ENCODE peak calls at places on chromosomes 6 and 20, in nine cellular contexts. C, R, P, E, O, L, A, Q and I are unnamed samples.

GRCh38 chr6:162198072-162198471 is 529.5 kb downstream of the PRKN start:
- DNase-seq in C (no peak), R (no peak), P (no peak), E (no peak), O (no peak), L (no peak), A (no peak), Q (no peak), I (no peak)

GRCh38 chr6:52522655-52523054 is 54.2 kb downstream of the TRAM2 start:
- DNase-seq in C (no peak), R (no peak), P (no peak), E (no peak), O (no peak), L (no peak), A (no peak), Q (no peak), I (no peak)

GRCh38 chr6:20402181-20403079 is 751 bp downstream of the E2F3 start:
- DNase-seq in C (peak), R (peak), P (no peak), E (peak), O (peak), L (no peak), A (peak), Q (peak), I (no peak)

GRCh38 chr6:34145161-34146020 is 496 bp downstream of the GRM4 start:
- DNase-seq in C (peak), R (no peak), P (no peak), E (no peak), O (no peak), L (no peak), A (peak), Q (peak), I (peak)

GRCh38 chr6:87848616-87849015 is 146.6 kb upstream of the AKIRIN2 start:
- DNase-seq in C (no peak), R (peak), P (no peak), E (no peak), O (peak), L (no peak), A (no peak), Q (no peak), I (no peak)

GRCh38 chr6:127266892-127267741 is 453 bp downstream of the RNF146 start:
- DNase-seq in C (peak), R (peak), P (no peak), E (peak), O (peak), L (peak), A (peak), Q (peak), I (peak)

GRCh38 chr6:25277401-25277800 is 1.8 kb upstream of the CARMIL1 start:
- DNase-seq in C (no peak), R (no peak), P (no peak), E (no peak), O (no peak), L (no peak), A (no peak), Q (no peak), I (no peak)

GRCh38 chr6:20747996-20748395 is 213.7 kb downstream of the CDKAL1 start:
- DNase-seq in C (no peak), R (no peak), P (no peak), E (no peak), O (no peak), L (no peak), A (no peak), Q (no peak), I (no peak)

GRCh38 chr20:5529331-5530142 is 212.8 kb upstream of the PROKR2 start:
- DNase-seq in C (peak), R (peak), P (peak), E (peak), O (peak), L (peak), A (peak), Q (peak), I (peak)

GRCh38 chr6:81531869-81532561 is 220.5 kb downstream of the TENT5A start:
- DNase-seq in C (no peak), R (no peak), P (peak), E (no peak), O (no peak), L (no peak), A (no peak), Q (no peak), I (no peak)

GRCh38 chr6:24855389-24856245 is 56.9 kb upstream of the ARMH2 start:
- DNase-seq in C (peak), R (peak), P (peak), E (peak), O (peak), L (peak), A (peak), Q (peak), I (peak)

GRCh38 chr6:108677357-108677756 is 116.6 kb downstream of the FOXO3 start:
- DNase-seq in C (no peak), R (no peak), P (no peak), E (no peak), O (no peak), L (no peak), A (no peak), Q (no peak), I (no peak)

GRCh38 chr20:48818481-48818987 is 9.3 kb downstream of the PREX1 start:
- DNase-seq in C (no peak), R (no peak), P (no peak), E (no peak), O (peak), L (peak), A (peak), Q (peak), I (no peak)

GRCh38 chr6:118350881-118351430 is 197.1 kb upstream of the PLN start:
- DNase-seq in C (no peak), R (no peak), P (no peak), E (no peak), O (no peak), L (no peak), A (no peak), Q (no peak), I (no peak)

GRCh38 chr6:118810420-118811027 is 83.4 kb upstream of the ASF1A start:
- DNase-seq in C (peak), R (no peak), P (no peak), E (no peak), O (peak), L (peak), A (peak), Q (peak), I (no peak)

GRCh38 chr6:56241106-56241812 is 6.1 kb downstream of the COL21A1 start:
- DNase-seq in C (no peak), R (no peak), P (no peak), E (no peak), O (no peak), L (no peak), A (no peak), Q (no peak), I (no peak)

GRCh38 chr6:12782136-12782535 is 65.6 kb downstream of the PHACTR1 start:
- DNase-seq in C (no peak), R (no peak), P (no peak), E (no peak), O (no peak), L (no peak), A (no peak), Q (no peak), I (no peak)

GRCh38 chr6:31079656-31080261 is 32.6 kb downstream of the C6orf15 start:
- DNase-seq in C (peak), R (peak), P (no peak), E (peak), O (peak), L (peak), A (peak), Q (peak), I (peak)

GRCh38 chr6:14619419-14619781 is 501.8 kb downstream of the CD83 start:
- DNase-seq in C (no peak), R (no peak), P (no peak), E (no peak), O (no peak), L (no peak), A (no peak), Q (no peak), I (no peak)

GRCh38 chr6:106530026-106530425 is 99.3 kb downstream of the RTN4IP1 start:
- DNase-seq in C (no peak), R (no peak), P (no peak), E (no peak), O (no peak), L (no peak), A (no peak), Q (no peak), I (no peak)

GRCh38 chr6:100186552-100186951 is 192.5 kb upstream of the MCHR2 start:
- DNase-seq in C (no peak), R (no peak), P (no peak), E (no peak), O (no peak), L (no peak), A (no peak), Q (no peak), I (no peak)

GRCh38 chr20:59735917-59736316 is 131.6 kb downstream of the PHACTR3 start:
- DNase-seq in C (no peak), R (peak), P (no peak), E (no peak), O (no peak), L (no peak), A (no peak), Q (no peak), I (no peak)

GRCh38 chr20:49775229-49775693 is 37.4 kb upstream of the SLC9A8 start:
- DNase-seq in C (no peak), R (no peak), P (no peak), E (peak), O (peak), L (no peak), A (no peak), Q (no peak), I (peak)

GRCh38 chr20:38805958-38806854 is 709 bp downstream of the PPP1R16B start:
- DNase-seq in C (peak), R (no peak), P (no peak), E (no peak), O (peak), L (peak), A (peak), Q (peak), I (peak)

GRCh38 chr6:150072201-150072600 is 3.3 kb upstream of the ULBP3 start:
- DNase-seq in C (no peak), R (peak), P (no peak), E (peak), O (peak), L (no peak), A (no peak), Q (peak), I (peak)

GRCh38 chr6:88983532-88983931 is 20.1 kb upstream of the RNGTT start:
- DNase-seq in C (no peak), R (peak), P (no peak), E (no peak), O (peak), L (no peak), A (no peak), Q (no peak), I (peak)

GRCh38 chr6:142285235-142286087 is 16.3 kb upstream of the ADGRG6 start:
- DNase-seq in C (no peak), R (no peak), P (no peak), E (no peak), O (no peak), L (no peak), A (no peak), Q (no peak), I (no peak)

GRCh38 chr6:142846883-142847287 is 98.1 kb downstream of the HIVEP2 start:
- DNase-seq in C (no peak), R (no peak), P (peak), E (no peak), O (no peak), L (no peak), A (no peak), Q (no peak), I (peak)

GRCh38 chr6:13358486-13358885 is 30.1 kb upstream of the TBC1D7 start:
- DNase-seq in C (no peak), R (peak), P (no peak), E (no peak), O (no peak), L (no peak), A (no peak), Q (no peak), I (no peak)

GRCh38 chr6:11393713-11394627 is 143.6 kb upstream of the TMEM170B start:
- DNase-seq in C (no peak), R (no peak), P (peak), E (no peak), O (no peak), L (no peak), A (no peak), Q (no peak), I (peak)

GRCh38 chr6:130365166-130366010 is 429 bp upstream of the TMEM200A start:
- DNase-seq in C (no peak), R (peak), P (no peak), E (no peak), O (peak), L (peak), A (no peak), Q (peak), I (peak)

GRCh38 chr6:14440215-14440890 is 322.8 kb downstream of the CD83 start:
- DNase-seq in C (no peak), R (no peak), P (no peak), E (no peak), O (no peak), L (no peak), A (no peak), Q (no peak), I (no peak)